ENCODE peak calls at places on chromosome 11, in ten cellular contexts. One of them, this sample, is unnamed.

GRCh38 chr11:88508808-88509581 is 171.5 kb upstream of the CTSC start:
- DNase-seq in SK-N-SH: peak
- DNase-seq in HFFc6: no peak
- DNase-seq in cardiac muscle cell: peak
- DNase-seq in nephron progenitor cell: peak
- DNase-seq in glutamatergic neuron: peak
- DNase-seq in HL-60: peak
- DNase-seq in PC-3: no peak
- DNase-seq in RWPE1: no peak
- DNase-seq in heart right ventricle: no peak
- DNase-seq in this sample: peak

GRCh38 chr11:117201906-117202305 is 2.7 kb downstream of the TAGLN start:
- DNase-seq in SK-N-SH: no peak
- DNase-seq in nephron progenitor cell: no peak
- DNase-seq in HFFc6: no peak
- DNase-seq in heart right ventricle: no peak
- DNase-seq in PC-3: no peak
- DNase-seq in RWPE1: no peak
- DNase-seq in HL-60: no peak
- DNase-seq in cardiac muscle cell: no peak
- DNase-seq in glutamatergic neuron: no peak
- DNase-seq in this sample: peak

GRCh38 chr11:108167624-108168023 is 46.3 kb downstream of the ACAT1 start:
- DNase-seq in RWPE1: no peak
- DNase-seq in cardiac muscle cell: no peak
- DNase-seq in PC-3: no peak
- DNase-seq in HL-60: no peak
- DNase-seq in HFFc6: no peak
- DNase-seq in nephron progenitor cell: no peak
- DNase-seq in SK-N-SH: no peak
- DNase-seq in glutamatergic neuron: no peak
- DNase-seq in heart right ventricle: no peak
- DNase-seq in this sample: no peak

GRCh38 chr11:130655308-130655707 is 206.9 kb downstream of the ADAMTS15 start:
- DNase-seq in SK-N-SH: no peak
- DNase-seq in nephron progenitor cell: no peak
- DNase-seq in RWPE1: no peak
- DNase-seq in glutamatergic neuron: no peak
- DNase-seq in PC-3: no peak
- DNase-seq in heart right ventricle: no peak
- DNase-seq in HL-60: no peak
- DNase-seq in HFFc6: no peak
- DNase-seq in cardiac muscle cell: no peak
- DNase-seq in this sample: no peak

GRCh38 chr11:35491231-35491871 is 34.1 kb downstream of the PAMR1 start:
- DNase-seq in RWPE1: no peak
- DNase-seq in glutamatergic neuron: no peak
- DNase-seq in cardiac muscle cell: no peak
- DNase-seq in SK-N-SH: no peak
- DNase-seq in heart right ventricle: no peak
- DNase-seq in HL-60: no peak
- DNase-seq in PC-3: peak
- DNase-seq in nephron progenitor cell: no peak
- DNase-seq in HFFc6: peak
- DNase-seq in this sample: no peak

GRCh38 chr11:113293936-113294335 is 20.4 kb upstream of the TTC12 start:
- DNase-seq in heart right ventricle: no peak
- DNase-seq in HL-60: no peak
- DNase-seq in glutamatergic neuron: no peak
- DNase-seq in PC-3: peak
- DNase-seq in SK-N-SH: no peak
- DNase-seq in cardiac muscle cell: no peak
- DNase-seq in HFFc6: no peak
- DNase-seq in RWPE1: no peak
- DNase-seq in nephron progenitor cell: no peak
- DNase-seq in this sample: no peak

GRCh38 chr11:92979176-92979575 is 9.7 kb downstream of the MTNR1B start:
- DNase-seq in HFFc6: peak
- DNase-seq in nephron progenitor cell: no peak
- DNase-seq in heart right ventricle: no peak
- DNase-seq in PC-3: no peak
- DNase-seq in cardiac muscle cell: no peak
- DNase-seq in HL-60: no peak
- DNase-seq in SK-N-SH: peak
- DNase-seq in RWPE1: no peak
- DNase-seq in glutamatergic neuron: no peak
- DNase-seq in this sample: no peak

GRCh38 chr11:59216654-59217640 is 4.2 kb upstream of the MPEG1 start:
- DNase-seq in HFFc6: no peak
- DNase-seq in cardiac muscle cell: no peak
- DNase-seq in glutamatergic neuron: no peak
- DNase-seq in PC-3: peak
- DNase-seq in SK-N-SH: no peak
- DNase-seq in HL-60: peak
- DNase-seq in heart right ventricle: peak
- DNase-seq in RWPE1: peak
- DNase-seq in nephron progenitor cell: no peak
- DNase-seq in this sample: peak

GRCh38 chr11:13040969-13041561 is 31.9 kb downstream of the RASSF10 start:
- DNase-seq in cardiac muscle cell: no peak
- DNase-seq in RWPE1: no peak
- DNase-seq in HL-60: no peak
- DNase-seq in glutamatergic neuron: no peak
- DNase-seq in nephron progenitor cell: no peak
- DNase-seq in HFFc6: no peak
- DNase-seq in PC-3: no peak
- DNase-seq in heart right ventricle: no peak
- DNase-seq in SK-N-SH: no peak
- DNase-seq in this sample: no peak

GRCh38 chr11:119432484-119433368 is 9.8 kb upstream of the THY1 start:
- DNase-seq in heart right ventricle: no peak
- DNase-seq in HFFc6: peak
- DNase-seq in HL-60: no peak
- DNase-seq in nephron progenitor cell: no peak
- DNase-seq in cardiac muscle cell: no peak
- DNase-seq in PC-3: peak
- DNase-seq in SK-N-SH: peak
- DNase-seq in glutamatergic neuron: peak
- DNase-seq in RWPE1: peak
- DNase-seq in this sample: no peak

GRCh38 chr11:69209421-69209820 is 53.7 kb downstream of the SMIM38 start:
- DNase-seq in glutamatergic neuron: no peak
- DNase-seq in HFFc6: no peak
- DNase-seq in cardiac muscle cell: no peak
- DNase-seq in heart right ventricle: no peak
- DNase-seq in SK-N-SH: no peak
- DNase-seq in RWPE1: no peak
- DNase-seq in nephron progenitor cell: no peak
- DNase-seq in HL-60: no peak
- DNase-seq in PC-3: no peak
- DNase-seq in this sample: no peak

GRCh38 chr11:68191661-68192579 is 21.2 kb downstream of the KMT5B start:
- DNase-seq in nephron progenitor cell: no peak
- DNase-seq in HL-60: no peak
- DNase-seq in cardiac muscle cell: no peak
- DNase-seq in RWPE1: no peak
- DNase-seq in glutamatergic neuron: no peak
- DNase-seq in PC-3: peak
- DNase-seq in heart right ventricle: no peak
- DNase-seq in SK-N-SH: no peak
- DNase-seq in HFFc6: no peak
- DNase-seq in this sample: no peak

GRCh38 chr11:115869780-115870431 is 365.7 kb upstream of the CADM1 start:
- DNase-seq in RWPE1: no peak
- DNase-seq in heart right ventricle: no peak
- DNase-seq in HL-60: peak
- DNase-seq in cardiac muscle cell: peak
- DNase-seq in SK-N-SH: peak
- DNase-seq in glutamatergic neuron: peak
- DNase-seq in nephron progenitor cell: peak
- DNase-seq in HFFc6: no peak
- DNase-seq in PC-3: peak
- DNase-seq in this sample: peak

GRCh38 chr11:61004037-61004641 is 32.7 kb downstream of the CD6 start:
- DNase-seq in HL-60: no peak
- DNase-seq in HFFc6: no peak
- DNase-seq in RWPE1: no peak
- DNase-seq in nephron progenitor cell: no peak
- DNase-seq in glutamatergic neuron: no peak
- DNase-seq in PC-3: no peak
- DNase-seq in SK-N-SH: no peak
- DNase-seq in heart right ventricle: no peak
- DNase-seq in cardiac muscle cell: no peak
- DNase-seq in this sample: no peak

GRCh38 chr11:83102806-83103205 is 31.1 kb upstream of the RAB30 start:
- DNase-seq in PC-3: no peak
- DNase-seq in heart right ventricle: no peak
- DNase-seq in cardiac muscle cell: no peak
- DNase-seq in HL-60: no peak
- DNase-seq in SK-N-SH: no peak
- DNase-seq in HFFc6: no peak
- DNase-seq in RWPE1: no peak
- DNase-seq in glutamatergic neuron: no peak
- DNase-seq in nephron progenitor cell: no peak
- DNase-seq in this sample: no peak

GRCh38 chr11:83092488-83093384 is 21.0 kb upstream of the RAB30 start:
- DNase-seq in RWPE1: peak
- DNase-seq in SK-N-SH: peak
- DNase-seq in heart right ventricle: no peak
- DNase-seq in HFFc6: no peak
- DNase-seq in PC-3: peak
- DNase-seq in nephron progenitor cell: peak
- DNase-seq in glutamatergic neuron: peak
- DNase-seq in HL-60: no peak
- DNase-seq in cardiac muscle cell: no peak
- DNase-seq in this sample: no peak

GRCh38 chr11:83093634-83094033 is 21.9 kb upstream of the RAB30 start:
- DNase-seq in PC-3: no peak
- DNase-seq in RWPE1: no peak
- DNase-seq in glutamatergic neuron: no peak
- DNase-seq in cardiac muscle cell: no peak
- DNase-seq in HL-60: no peak
- DNase-seq in HFFc6: no peak
- DNase-seq in SK-N-SH: no peak
- DNase-seq in heart right ventricle: no peak
- DNase-seq in nephron progenitor cell: no peak
- DNase-seq in this sample: no peak

GRCh38 chr11:83097671-83098070 is 26.0 kb upstream of the RAB30 start:
- DNase-seq in SK-N-SH: no peak
- DNase-seq in glutamatergic neuron: no peak
- DNase-seq in heart right ventricle: no peak
- DNase-seq in PC-3: no peak
- DNase-seq in HFFc6: no peak
- DNase-seq in cardiac muscle cell: no peak
- DNase-seq in RWPE1: no peak
- DNase-seq in nephron progenitor cell: no peak
- DNase-seq in HL-60: no peak
- DNase-seq in this sample: no peak
- TF ChIP-seq CTCF in SK-N-SH: no peak
- TF ChIP-seq CTCF in glutamatergic neuron: no peak
- TF ChIP-seq CTCF in heart right ventricle: no peak
- TF ChIP-seq CTCF in PC-3: no peak
- TF ChIP-seq CTCF in HFFc6: no peak
- TF ChIP-seq CTCF in cardiac muscle cell: no peak
- TF ChIP-seq CTCF in RWPE1: no peak
- TF ChIP-seq CTCF in nephron progenitor cell: no peak
- TF ChIP-seq CTCF in HL-60: no peak
- TF ChIP-seq CTCF in this sample: no peak

GRCh38 chr11:70796601-70797000 is 398.3 kb downstream of the CTTN start:
- DNase-seq in RWPE1: no peak
- DNase-seq in heart right ventricle: no peak
- DNase-seq in nephron progenitor cell: no peak
- DNase-seq in SK-N-SH: no peak
- DNase-seq in HL-60: no peak
- DNase-seq in PC-3: peak
- DNase-seq in glutamatergic neuron: no peak
- DNase-seq in cardiac muscle cell: no peak
- DNase-seq in HFFc6: no peak
- DNase-seq in this sample: no peak
- TF ChIP-seq CTCF in RWPE1: no peak
- TF ChIP-seq CTCF in heart right ventricle: no peak
- TF ChIP-seq CTCF in nephron progenitor cell: no peak
- TF ChIP-seq CTCF in SK-N-SH: peak
- TF ChIP-seq CTCF in HL-60: no peak
- TF ChIP-seq CTCF in PC-3: peak
- TF ChIP-seq CTCF in glutamatergic neuron: no peak
- TF ChIP-seq CTCF in cardiac muscle cell: no peak
- TF ChIP-seq CTCF in HFFc6: peak
- TF ChIP-seq CTCF in this sample: no peak

GRCh38 chr11:94655951-94656350 is 88.8 kb downstream of the PIWIL4 start:
- DNase-seq in HFFc6: no peak
- DNase-seq in PC-3: no peak
- DNase-seq in SK-N-SH: no peak
- DNase-seq in cardiac muscle cell: no peak
- DNase-seq in RWPE1: no peak
- DNase-seq in HL-60: no peak
- DNase-seq in glutamatergic neuron: no peak
- DNase-seq in nephron progenitor cell: no peak
- DNase-seq in heart right ventricle: no peak
- DNase-seq in this sample: no peak

GRCh38 chr11:94657629-94658028 is 90.5 kb downstream of the PIWIL4 start:
- DNase-seq in SK-N-SH: no peak
- DNase-seq in cardiac muscle cell: no peak
- DNase-seq in nephron progenitor cell: no peak
- DNase-seq in PC-3: no peak
- DNase-seq in heart right ventricle: no peak
- DNase-seq in HL-60: no peak
- DNase-seq in HFFc6: no peak
- DNase-seq in RWPE1: no peak
- DNase-seq in glutamatergic neuron: no peak
- DNase-seq in this sample: no peak

GRCh38 chr11:94655291-94655690 is 88.1 kb downstream of the PIWIL4 start:
- DNase-seq in HL-60: no peak
- DNase-seq in glutamatergic neuron: no peak
- DNase-seq in cardiac muscle cell: no peak
- DNase-seq in RWPE1: no peak
- DNase-seq in heart right ventricle: no peak
- DNase-seq in nephron progenitor cell: no peak
- DNase-seq in HFFc6: no peak
- DNase-seq in SK-N-SH: no peak
- DNase-seq in PC-3: no peak
- DNase-seq in this sample: no peak

GRCh38 chr11:94658386-94658785 is 91.2 kb downstream of the PIWIL4 start:
- DNase-seq in nephron progenitor cell: no peak
- DNase-seq in PC-3: no peak
- DNase-seq in heart right ventricle: peak
- DNase-seq in cardiac muscle cell: no peak
- DNase-seq in SK-N-SH: no peak
- DNase-seq in RWPE1: no peak
- DNase-seq in HL-60: no peak
- DNase-seq in glutamatergic neuron: no peak
- DNase-seq in HFFc6: no peak
- DNase-seq in this sample: no peak

GRCh38 chr11:94656968-94657367 is 89.8 kb downstream of the PIWIL4 start:
- DNase-seq in RWPE1: no peak
- DNase-seq in HL-60: no peak
- DNase-seq in SK-N-SH: no peak
- DNase-seq in PC-3: no peak
- DNase-seq in heart right ventricle: no peak
- DNase-seq in nephron progenitor cell: no peak
- DNase-seq in cardiac muscle cell: no peak
- DNase-seq in glutamatergic neuron: no peak
- DNase-seq in HFFc6: no peak
- DNase-seq in this sample: no peak
- TF ChIP-seq CTCF in RWPE1: no peak
- TF ChIP-seq CTCF in HL-60: no peak
- TF ChIP-seq CTCF in SK-N-SH: no peak
- TF ChIP-seq CTCF in PC-3: no peak
- TF ChIP-seq CTCF in heart right ventricle: no peak
- TF ChIP-seq CTCF in nephron progenitor cell: no peak
- TF ChIP-seq CTCF in cardiac muscle cell: no peak
- TF ChIP-seq CTCF in glutamatergic neuron: no peak
- TF ChIP-seq CTCF in HFFc6: no peak
- TF ChIP-seq CTCF in this sample: no peak

GRCh38 chr11:209275-210121 is 2.0 kb downstream of the RIC8A start:
- DNase-seq in cardiac muscle cell: no peak
- DNase-seq in HL-60: peak
- DNase-seq in heart right ventricle: peak
- DNase-seq in SK-N-SH: no peak
- DNase-seq in PC-3: no peak
- DNase-seq in nephron progenitor cell: no peak
- DNase-seq in glutamatergic neuron: peak
- DNase-seq in HFFc6: no peak
- DNase-seq in RWPE1: no peak
- DNase-seq in this sample: no peak
- TF ChIP-seq CTCF in cardiac muscle cell: no peak
- TF ChIP-seq CTCF in HL-60: no peak
- TF ChIP-seq CTCF in heart right ventricle: no peak
- TF ChIP-seq CTCF in SK-N-SH: no peak
- TF ChIP-seq CTCF in PC-3: no peak
- TF ChIP-seq CTCF in nephron progenitor cell: no peak
- TF ChIP-seq CTCF in glutamatergic neuron: no peak
- TF ChIP-seq CTCF in HFFc6: no peak
- TF ChIP-seq CTCF in RWPE1: no peak
- TF ChIP-seq CTCF in this sample: no peak

This sample was measured in GM13976.